ENCODE peak calls at places on chromosomes 13 and 19, in ten cellular contexts. G is prostate gland, M is GM23338, X is GM12891, U is K562, V is Panc1, H is GM12878, E is GM12892, Q is breast epithelium, B is H1. Y is an unnamed sample.

GRCh38 chr13:71874490-71874889 is 7.5 kb upstream of the DACH1 start:
- DNase-seq in G (peak; percentile 9), M (no peak), X (no peak), U (no peak), V (no peak), H (no peak), E (no peak), Q (no peak), B (no peak), Y (no peak)

GRCh38 chr19:16527971-16528521 is 14.2 kb downstream of the CHERP start:
- DNase-seq in G (no peak), M (peak; percentile 53), X (no peak), U (peak; percentile 41), V (no peak), H (no peak), E (no peak), Q (no peak), B (peak; percentile 70), Y (no peak)

GRCh38 chr19:4744451-4745170 is 21.0 kb upstream of the DPP9 start:
- DNase-seq in G (no peak), M (no peak), X (no peak), U (peak; percentile 22), V (no peak), H (no peak), E (no peak), Q (no peak), B (no peak), Y (no peak)

GRCh38 chr13:45333973-45334922 is 6.7 kb downstream of the TPT1 start:
- DNase-seq in G (no peak), M (peak; percentile 27), X (no peak), U (no peak), V (no peak), H (no peak), E (no peak), Q (no peak), B (no peak), Y (no peak)

GRCh38 chr13:65336916-65337315 is 1893.2 kb downstream of the PCDH9 start:
- DNase-seq in G (no peak), M (no peak), X (no peak), U (no peak), V (no peak), H (no peak), E (no peak), Q (no peak), B (no peak), Y (no peak)

GRCh38 chr19:48636859-48637448 is at the start of gene DBP:
- DNase-seq in G (no peak), M (peak; percentile 63), X (no peak), U (no peak), V (no peak), H (no peak), E (no peak), Q (no peak), B (peak; percentile 74), Y (no peak)

GRCh38 chr19:48059331-48059730 is 15.5 kb upstream of the CABP5 start:
- DNase-seq in G (no peak), M (no peak), X (no peak), U (no peak), V (no peak), H (no peak), E (no peak), Q (no peak), B (no peak), Y (no peak)

GRCh38 chr19:45424191-45425058 is 708 bp upstream of the ERCC1 start:
- DNase-seq in G (peak; percentile 47), M (peak; percentile 82), X (no peak), U (peak; percentile 78), V (no peak), H (no peak), E (no peak), Q (no peak), B (peak; percentile 76), Y (peak; percentile 91)

GRCh38 chr13:99981115-99982020 is at the start of gene ZIC2:
- DNase-seq in G (no peak), M (peak; percentile 86), X (no peak), U (peak; percentile 81), V (no peak), H (no peak), E (no peak), Q (no peak), B (peak; percentile 83), Y (peak; percentile 73)

GRCh38 chr13:44795176-44795575 is 194.1 kb downstream of the NUFIP1 start:
- DNase-seq in G (no peak), M (no peak), X (no peak), U (no peak), V (no peak), H (no peak), E (no peak), Q (no peak), B (no peak), Y (no peak)

GRCh38 chr19:30305346-30306060 is 66.7 kb upstream of the ZNF536 start:
- DNase-seq in G (no peak), M (no peak), X (no peak), U (no peak), V (no peak), H (no peak), E (no peak), Q (no peak), B (no peak), Y (no peak)
- TF ChIP-seq POLR2AphosphoS5 in G (no peak), M (no peak), X (no peak), U (no peak), V (no peak), H (no peak), E (no peak), Q (no peak), B (no peak), Y (no peak)

GRCh38 chr13:21949818-21950429 is 279.1 kb downstream of the FGF9 start:
- DNase-seq in G (no peak), M (no peak), X (no peak), U (no peak), V (no peak), H (no peak), E (no peak), Q (no peak), B (no peak), Y (no peak)
- TF ChIP-seq POLR2AphosphoS5 in G (no peak), M (no peak), X (no peak), U (no peak), V (no peak), H (no peak), E (no peak), Q (no peak), B (no peak), Y (no peak)

DNA sequence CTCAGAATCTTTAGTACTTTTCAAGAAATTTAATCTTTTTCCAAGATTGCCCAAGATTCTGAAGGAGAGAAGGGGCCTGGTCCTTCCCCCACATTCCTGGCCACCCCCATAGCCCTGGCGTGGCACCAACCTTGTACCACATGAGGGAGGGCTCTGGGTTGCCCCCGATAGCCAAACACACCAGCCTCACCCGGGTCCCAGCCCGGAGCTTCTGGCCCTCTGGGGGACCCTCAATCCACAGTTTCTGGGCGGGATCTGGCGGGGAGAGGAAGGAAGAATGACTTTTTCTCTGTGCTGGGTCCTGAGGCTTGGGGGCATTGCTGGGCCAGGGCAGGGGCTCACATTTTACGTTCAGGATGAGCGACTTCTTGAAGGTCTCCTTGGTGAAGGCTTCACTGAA is 4.4 kb downstream of the NPHS1 start:
- DNase-seq in G (no peak), M (no peak), X (no peak), U (no peak), V (no peak), H (no peak), E (no peak), Q (no peak), B (no peak), Y (no peak)
- TF ChIP-seq POLR2AphosphoS5 in G (no peak), M (no peak), X (no peak), U (no peak), V (no peak), H (no peak), E (no peak), Q (no peak), B (no peak), Y (no peak)

DNA sequence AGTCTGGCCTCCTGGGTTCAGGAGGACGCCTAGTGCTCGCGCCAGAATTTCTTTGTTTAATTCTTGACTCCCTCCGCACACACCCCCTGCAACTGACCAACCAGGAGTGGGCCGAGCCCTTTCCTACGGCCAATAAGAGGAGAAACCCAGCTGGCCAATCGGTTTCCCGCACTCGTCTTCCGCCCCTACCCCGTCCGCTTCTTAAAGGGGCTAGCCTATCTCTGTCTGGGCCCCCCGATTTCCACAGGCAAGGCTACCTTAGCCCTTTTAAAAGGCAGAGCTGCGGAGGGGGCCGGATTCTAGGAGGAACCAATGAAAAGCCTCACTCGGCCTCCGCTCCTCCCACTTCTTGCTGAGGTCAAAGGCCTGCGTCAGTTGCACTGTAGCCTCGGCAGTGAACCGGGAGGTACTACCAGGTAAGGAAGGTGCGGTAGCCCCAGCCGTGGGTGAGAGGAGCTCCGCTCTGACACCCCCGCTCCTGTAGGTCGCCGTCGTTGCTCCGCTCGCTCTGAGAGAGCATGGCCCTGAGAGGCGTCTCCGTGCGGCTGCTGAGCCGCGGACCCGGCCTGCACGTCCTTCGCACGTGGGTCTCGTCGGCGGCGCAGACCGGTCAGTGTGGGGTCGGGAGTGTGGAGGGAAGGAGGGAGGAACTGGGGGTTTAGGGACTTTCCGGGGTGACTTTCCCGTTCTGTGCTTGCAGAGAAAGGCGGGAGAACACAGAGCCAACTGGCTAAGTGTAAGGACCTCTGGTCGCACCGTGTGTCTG is at the start of gene GCDH:
- DNase-seq in G (peak; percentile 99), M (peak; percentile 100), X (peak; percentile 93), U (peak; percentile 98), V (peak; percentile 87), H (peak; percentile 95), E (peak; percentile 91), Q (peak; percentile 97), B (peak; percentile 95), Y (peak; percentile 98)
- TF ChIP-seq POLR2AphosphoS5 in G (peak; percentile 98), M (peak; percentile 77), X (peak; percentile 83), U (peak; percentile 1), V (no peak), H (peak; percentile 87), E (peak; percentile 92), Q (no peak), B (peak; percentile 87), Y (peak; percentile 75)

Y was measured in HCT116.